ENCODE peak calls at places on chromosomes 3 and 15, in ten cellular contexts. U, Y, P, L, C, H, G, J, N and B are unnamed samples. For H3K4me1, the result is how much of the 10 kb centered on the place peaks cover.

GRCh38 chr3:124967964-124968363 is 33.4 kb upstream of the MUC13 start:
- DNase-seq in L (no peak), U (no peak), Y (no peak), P (no peak), J (no peak), N (no peak), C (no peak), G (no peak), H (no peak), B (no peak)

GRCh38 chr3:46214751-46215352 is 6.7 kb upstream of the CCR1 start:
- DNase-seq in G (no peak), P (no peak), Y (no peak), H (peak), N (peak), U (no peak), C (peak), J (no peak), L (no peak), B (no peak)

GRCh38 chr3:43531835-43532234 is 90.0 kb downstream of the ANO10 start:
- DNase-seq in C (no peak), L (no peak), P (no peak), H (peak), Y (no peak), G (no peak), U (no peak), J (no peak), N (no peak), B (no peak)

GRCh38 chr3:188261011-188261410 is 107.1 kb downstream of the LPP start:
- DNase-seq in P (no peak), C (no peak), U (no peak), N (no peak), H (peak), Y (no peak), J (no peak), L (no peak), G (no peak), B (no peak)

GRCh38 chr3:17625111-17625510 is 117.3 kb downstream of the TBC1D5 start:
- DNase-seq in Y (no peak), H (no peak), G (no peak), U (no peak), N (no peak), L (no peak), J (no peak), C (no peak), P (no peak), B (no peak)

GRCh38 chr15:83559310-83559966 is 94.5 kb upstream of the ADAMTSL3 start:
- DNase-seq in J (no peak), P (peak), G (no peak), N (peak), Y (peak), L (no peak), C (peak), U (no peak), H (peak), B (no peak)

GRCh38 chr15:70974004-70974832 is 81.6 kb downstream of the LRRC49 start:
- DNase-seq in P (no peak), H (peak), U (no peak), L (no peak), G (no peak), N (peak), C (peak), J (no peak), Y (no peak), B (no peak)

GRCh38 chr3:157204431-157204830 is 44.5 kb upstream of the CCNL1 start:
- DNase-seq in C (no peak), P (no peak), Y (no peak), G (no peak), L (no peak), U (no peak), N (peak), H (peak), J (no peak), B (no peak)

GRCh38 chr15:99435761-99436346 is 129.9 kb upstream of the MEF2A start:
- DNase-seq in P (peak), H (peak), J (no peak), N (no peak), Y (peak), G (no peak), C (no peak), U (no peak), L (peak), B (no peak)

GRCh38 chr15:81419304-81419943 is 45.4 kb upstream of the TMC3 start:
- DNase-seq in U (no peak), P (no peak), H (peak), N (no peak), L (no peak), Y (no peak), J (no peak), G (no peak), C (no peak), B (no peak)

GRCh38 chr3:183984337-183984736 is 33.3 kb downstream of the ABCC5 start:
- DNase-seq in N (no peak), U (no peak), G (no peak), Y (no peak), H (no peak), L (no peak), C (no peak), P (no peak), J (no peak), B (no peak)

GRCh38 chr3:106172780-106173179 is 304.0 kb upstream of the CBLB start:
- DNase-seq in L (no peak), J (no peak), C (no peak), Y (no peak), N (peak), U (no peak), H (no peak), G (no peak), P (no peak), B (no peak)

GRCh38 chr3:41117398-41117870 is 81.9 kb upstream of the CTNNB1 start:
- DNase-seq in U (peak), C (peak), L (peak), H (peak), P (peak), G (peak), N (peak), Y (peak), J (peak), B (peak)

GRCh38 chr3:128317698-128318231 is 148.9 kb downstream of the DNAJB8 start:
- DNase-seq in N (no peak), J (no peak), C (no peak), G (no peak), L (no peak), U (no peak), P (no peak), H (no peak), Y (no peak), B (no peak)

GRCh38 chr3:31610700-31611275 is 78.1 kb downstream of the STT3B start:
- DNase-seq in P (no peak), J (no peak), H (peak), G (no peak), Y (no peak), L (no peak), U (no peak), N (no peak), C (peak), B (no peak)

GRCh38 chr3:11640009-11640673 is 3.6 kb downstream of the VGLL4 start:
- DNase-seq in N (no peak), Y (no peak), P (no peak), L (no peak), C (no peak), U (no peak), G (no peak), H (no peak), J (no peak), B (no peak)

GRCh38 chr3:184175506-184175905 is 851 bp downstream of the AP2M1 start:
- DNase-seq in L (no peak), C (no peak), N (no peak), U (peak), H (no peak), J (no peak), G (peak), Y (peak), P (no peak), B (no peak)

GRCh38 chr15:90062729-90063684 is 39.3 kb downstream of the IDH2 start:
- DNase-seq in U (peak), C (no peak), J (no peak), Y (no peak), G (no peak), L (no peak), P (no peak), H (no peak), N (no peak), B (no peak)

GRCh38 chr15:55319537-55320325 is 709 bp downstream of the PIGB start:
- DNase-seq in H (peak), P (peak), Y (no peak), L (no peak), C (peak), J (no peak), G (no peak), N (peak), U (no peak), B (no peak)

GRCh38 chr3:43872301-43872700 is 181.6 kb downstream of the ABHD5 start:
- DNase-seq in P (no peak), J (no peak), G (no peak), Y (no peak), C (no peak), L (peak), N (no peak), H (peak), U (no peak), B (no peak)

GRCh38 chr3:122902326-122902725 is 107.5 kb downstream of the SLC49A4 start:
- DNase-seq in P (no peak), N (no peak), U (no peak), J (no peak), L (no peak), C (no peak), Y (no peak), H (peak), G (no peak), B (no peak)

GRCh38 chr3:190830031-190830430 is 32.5 kb downstream of the GMNC start:
- DNase-seq in J (no peak), H (no peak), L (no peak), Y (no peak), P (no peak), C (no peak), G (no peak), U (no peak), N (no peak), B (no peak)

GRCh38 chr3:67381667-67382272 is 272.6 kb downstream of the SUCLG2 start:
- DNase-seq in Y (no peak), P (no peak), N (peak), H (peak), G (no peak), C (peak), L (no peak), U (no peak), J (no peak), B (peak)

GRCh38 chr3:55870576-55870975 is 383.5 kb upstream of the WNT5A start:
- DNase-seq in J (no peak), N (no peak), C (no peak), H (no peak), P (no peak), G (no peak), U (no peak), Y (no peak), L (no peak), B (no peak)

GRCh38 chr3:87977765-87978164 is 81.0 kb downstream of the CGGBP1 start:
- DNase-seq in G (no peak), Y (no peak), J (no peak), C (no peak), P (no peak), N (no peak), U (no peak), H (peak), L (no peak), B (no peak)

GRCh38 chr15:89593018-89593417 is 17.7 kb downstream of the TICRR start:
- DNase-seq in J (no peak), N (no peak), Y (no peak), L (no peak), H (no peak), C (no peak), U (no peak), G (no peak), P (no peak), B (no peak)

GRCh38 chr3:32455609-32456428 is 46.8 kb downstream of the CMTM6 start:
- DNase-seq in G (no peak), C (no peak), P (no peak), N (peak), L (no peak), U (no peak), Y (no peak), H (no peak), J (no peak), B (no peak)

GRCh38 chr3:126343675-126344074 is 13.5 kb downstream of the KLF15 start:
- DNase-seq in P (peak), U (peak), G (no peak), J (no peak), Y (peak), H (no peak), L (peak), N (no peak), C (no peak), B (no peak)
- H3K4me3 ChIP-seq in P (no peak), U (no peak), G (no peak), J (no peak), Y (no peak), H (no peak), L (no peak), N (no peak), C (no peak), B (no peak)

DNA sequence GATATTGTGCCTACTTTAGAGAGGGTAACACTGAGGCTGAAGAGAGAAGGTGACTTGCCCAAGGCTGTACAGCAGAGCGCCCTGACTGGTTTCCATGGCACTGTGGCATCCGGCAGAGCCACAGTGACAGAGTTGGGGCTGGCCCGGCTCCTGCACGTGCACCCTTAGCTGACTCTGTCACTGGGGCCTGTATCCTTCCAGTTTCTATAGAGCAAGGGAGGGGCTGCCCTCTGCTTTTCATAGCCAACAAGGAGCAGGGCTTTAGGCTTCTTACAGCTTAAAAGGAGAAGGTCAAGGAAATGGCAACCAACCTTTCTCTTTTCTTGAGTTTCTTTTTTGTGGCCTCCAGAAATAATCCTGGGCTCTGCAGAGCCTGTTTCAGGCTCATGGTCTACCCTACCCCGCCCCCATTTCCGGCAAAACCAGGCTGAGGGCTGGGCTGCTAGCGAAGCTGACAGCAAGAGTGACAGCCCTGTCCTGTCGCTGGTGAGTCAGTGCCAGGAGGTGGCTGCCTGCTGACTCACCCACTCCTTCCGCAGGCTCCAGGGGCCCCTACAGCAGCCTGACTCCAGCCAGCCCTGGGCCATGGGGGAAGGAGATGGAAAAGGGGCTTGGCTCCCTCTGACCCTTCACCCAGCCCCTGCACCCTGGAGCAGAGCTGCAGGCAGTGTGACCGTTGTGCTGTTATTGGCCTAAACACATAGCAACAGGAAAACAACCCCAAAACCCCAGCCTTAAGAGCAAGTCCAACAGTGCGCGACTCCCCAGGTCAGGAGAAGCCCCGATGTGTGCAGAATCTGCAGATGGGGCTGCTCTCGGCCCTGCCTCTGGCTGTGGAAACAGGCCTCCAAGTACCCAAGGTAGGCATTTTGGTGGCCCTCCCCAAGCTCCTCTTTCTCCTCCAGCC is 29.8 kb downstream of the SLC6A6 start:
- DNase-seq in Y (peak), P (peak), C (peak), L (peak), H (peak), N (peak), G (peak), J (peak), U (peak), B (peak)
- H3K4me1 ChIP-seq in Y (under half), P (under half), C (half or more), L (half or more), H (half or more), N (half or more), G (half or more), J (half or more), U (half or more), B (half or more)

GRCh38 chr15:48643236-48643635 is 2.3 kb downstream of the FBN1 start:
- DNase-seq in L (no peak), P (no peak), G (no peak), C (no peak), H (peak), N (no peak), Y (no peak), J (no peak), U (no peak), B (no peak)

GRCh38 chr15:48644827-48645557 is 517 bp downstream of the FBN1 start:
- DNase-seq in Y (peak), G (peak), L (no peak), J (no peak), H (peak), P (peak), U (peak), C (no peak), N (peak), B (no peak)

GRCh38 chr15:48645558-48646330 is at the start of gene FBN1:
- DNase-seq in C (no peak), P (peak), G (peak), H (peak), U (peak), Y (peak), L (peak), J (no peak), N (peak), B (no peak)

GRCh38 chr15:48643776-48644497 is 1.6 kb downstream of the FBN1 start:
- DNase-seq in N (no peak), C (no peak), P (no peak), G (no peak), H (peak), Y (no peak), L (no peak), J (no peak), U (no peak), B (no peak)

GRCh38 chr15:48644498-48644826 is 1.0 kb downstream of the FBN1 start:
- DNase-seq in U (peak), P (peak), H (peak), C (no peak), G (no peak), N (no peak), Y (peak), L (no peak), J (no peak), B (no peak)
- H3K27ac ChIP-seq in U (peak), P (peak), H (no peak), C (no peak), G (peak), N (no peak), Y (peak), L (peak), J (no peak), B (no peak)

GRCh38 chr15:42155546-42156265 is 730 bp downstream of the PLA2G4F start:
- DNase-seq in G (no peak), N (no peak), L (no peak), U (peak), J (no peak), Y (no peak), H (peak), C (no peak), P (no peak), B (no peak)
- H3K4me3 ChIP-seq in G (peak), N (no peak), L (no peak), U (peak), J (no peak), Y (no peak), H (peak), C (no peak), P (no peak), B (no peak)

GRCh38 chr15:101149864-101150722 is 101.8 kb downstream of the CHSY1 start:
- DNase-seq in H (no peak), C (no peak), U (no peak), L (no peak), N (no peak), P (no peak), G (no peak), J (no peak), Y (peak), B (no peak)
- H3K4me1 ChIP-seq in H (under half), C (under half), U (under half), L (under half), N (under half), P (under half), G (under half), J (under half), Y (under half), B (under half)

GRCh38 chr3:29335438-29335837 is 54.6 kb downstream of the RBMS3 start:
- DNase-seq in P (peak), L (peak), U (peak), N (no peak), G (peak), Y (peak), H (peak), J (no peak), C (no peak), B (no peak)
- H3K27ac ChIP-seq in P (peak), L (peak), U (peak), N (no peak), G (peak), Y (peak), H (peak), J (no peak), C (no peak), B (no peak)